ENCODE peak calls at places on chromosomes 5 and 9, in nine cellular contexts. F, I, X, O, A, P, C, L and K are unnamed samples.

GRCh38 chr9:98559568-98559967 is 149.2 kb downstream of the GABBR2 start:
- DNase-seq in F (no peak), X (no peak), I (no peak), O (no peak), C (no peak), P (no peak), L (no peak), A (no peak), K (no peak)

GRCh38 chr5:154820383-154820782 is 30.0 kb downstream of the FAXDC2 start:
- DNase-seq in L (no peak), X (no peak), P (no peak), I (no peak), C (no peak), F (no peak), A (no peak), O (no peak), K (no peak)

GRCh38 chr5:84361572-84361971 is 23.1 kb downstream of the EDIL3 start:
- DNase-seq in C (no peak), L (no peak), A (no peak), O (no peak), P (no peak), F (no peak), I (peak; percentile 10), X (no peak), K (no peak)

GRCh38 chr5:180329606-180330269 is 23.4 kb downstream of the GFPT2 start:
- DNase-seq in F (no peak), P (peak; percentile 35), I (no peak), C (no peak), X (no peak), O (no peak), A (no peak), L (no peak), K (no peak)

GRCh38 chr9:33737811-33738606 is 57.4 kb upstream of the PRSS3 start:
- DNase-seq in X (no peak), C (no peak), O (peak; percentile 59), L (no peak), A (peak; percentile 59), I (peak; percentile 65), P (no peak), F (peak; percentile 55), K (peak; percentile 58)

GRCh38 chr9:121744002-121744686 is 92.7 kb downstream of the DAB2IP start:
- DNase-seq in F (peak; percentile 56), O (no peak), X (peak; percentile 60), P (no peak), I (peak; percentile 49), A (peak; percentile 34), L (no peak), C (peak; percentile 83), K (peak; percentile 64)

GRCh38 chr9:4674783-4675182 is 4.6 kb upstream of the CDC37L1 start:
- DNase-seq in A (no peak), L (no peak), I (peak; percentile 95), F (peak; percentile 86), P (no peak), C (no peak), X (no peak), O (no peak), K (peak; percentile 95)

GRCh38 chr5:78666041-78666444 is 17.5 kb upstream of the LHFPL2 start:
- DNase-seq in X (no peak), I (peak; percentile 58), C (no peak), P (no peak), L (no peak), O (no peak), F (peak; percentile 42), A (no peak), K (peak; percentile 9)

GRCh38 chr5:5891350-5891749 is 468.9 kb downstream of the ICE1 start:
- DNase-seq in I (no peak), X (no peak), F (no peak), C (no peak), P (no peak), O (no peak), L (no peak), A (peak; percentile 0), K (no peak)

GRCh38 chr5:88836195-88836838 is 46.7 kb downstream of the MEF2C start:
- DNase-seq in I (peak; percentile 17), F (peak; percentile 18), L (no peak), P (no peak), X (no peak), A (peak; percentile 60), C (peak; percentile 74), O (no peak), K (no peak)

GRCh38 chr9:8868632-8869031 is 1069.1 kb upstream of the DMAC1 start:
- DNase-seq in L (no peak), A (peak; percentile 47), O (no peak), C (no peak), F (peak; percentile 45), P (no peak), I (no peak), X (no peak), K (no peak)

GRCh38 chr9:24832307-24832706 is 286.6 kb upstream of the IZUMO3 start:
- DNase-seq in F (no peak), A (no peak), X (no peak), P (no peak), L (no peak), C (no peak), I (no peak), O (no peak), K (no peak)

GRCh38 chr5:36367524-36367923 is 65.8 kb upstream of the RANBP3L start:
- DNase-seq in O (no peak), A (no peak), I (peak; percentile 42), X (no peak), F (peak; percentile 69), P (no peak), L (no peak), C (no peak), K (peak; percentile 17)

GRCh38 chr9:136312436-136312835 is 8.5 kb upstream of the CCDC187 start:
- DNase-seq in A (no peak), C (no peak), F (peak; percentile 23), P (no peak), L (no peak), I (peak; percentile 68), O (no peak), X (peak; percentile 54), K (no peak)

GRCh38 chr9:133359420-133360175 is 3.2 kb downstream of the SURF2 start:
- DNase-seq in C (no peak), A (no peak), L (no peak), X (no peak), I (no peak), O (no peak), P (peak; percentile 44), F (no peak), K (no peak)

GRCh38 chr9:98357921-98358535 is 102.6 kb upstream of the TBC1D2 start:
- DNase-seq in C (no peak), L (no peak), A (peak; percentile 59), P (no peak), I (peak; percentile 64), F (peak; percentile 36), X (no peak), O (no peak), K (peak; percentile 69)

GRCh38 chr5:50958852-50959457 is 292.5 kb downstream of the PARP8 start:
- DNase-seq in L (no peak), X (no peak), O (no peak), F (peak; percentile 39), I (peak; percentile 47), P (no peak), A (peak; percentile 44), C (no peak), K (peak; percentile 39)

GRCh38 chr9:121122450-121123032 is 47.8 kb downstream of the CNTRL start:
- DNase-seq in O (no peak), L (no peak), F (peak; percentile 24), X (no peak), P (no peak), C (no peak), A (no peak), I (no peak), K (no peak)

GRCh38 chr9:112360047-112360804 is 19.7 kb upstream of the HSDL2 start:
- DNase-seq in O (no peak), X (no peak), F (peak; percentile 59), P (no peak), A (no peak), C (no peak), L (no peak), I (peak; percentile 16), K (peak; percentile 41)

DNA sequence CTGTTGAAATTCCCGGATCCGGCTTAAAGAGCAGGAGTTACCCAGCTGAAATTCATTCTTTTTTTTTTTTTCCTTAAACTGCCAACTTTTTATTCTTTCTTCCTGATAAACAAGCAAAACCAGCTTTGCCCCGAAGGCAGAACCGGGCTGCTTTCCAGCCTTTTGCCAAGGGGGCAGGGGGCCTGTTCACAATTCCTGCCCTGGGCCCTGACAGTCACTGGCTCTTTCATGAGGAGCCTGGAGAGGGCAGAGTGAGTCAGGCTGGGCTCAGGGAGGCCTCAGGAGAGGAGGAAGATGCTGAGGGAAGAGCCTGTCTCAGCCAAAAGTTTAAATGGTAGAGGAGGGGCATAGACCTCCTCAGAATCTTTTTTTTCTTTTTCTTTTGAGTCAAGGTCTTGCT is 4.8 kb downstream of the GLIPR2 start:
- DNase-seq in O (no peak), F (no peak), X (no peak), P (no peak), C (no peak), L (no peak), I (peak; percentile 48), A (no peak), K (peak; percentile 55)
- TF ChIP-seq CTCF in O (peak; percentile 36), F (peak; percentile 68), X (no peak), P (peak; percentile 22), C (no peak), L (no peak), I (peak; percentile 50), A (peak; percentile 66), K (peak; percentile 71)

DNA sequence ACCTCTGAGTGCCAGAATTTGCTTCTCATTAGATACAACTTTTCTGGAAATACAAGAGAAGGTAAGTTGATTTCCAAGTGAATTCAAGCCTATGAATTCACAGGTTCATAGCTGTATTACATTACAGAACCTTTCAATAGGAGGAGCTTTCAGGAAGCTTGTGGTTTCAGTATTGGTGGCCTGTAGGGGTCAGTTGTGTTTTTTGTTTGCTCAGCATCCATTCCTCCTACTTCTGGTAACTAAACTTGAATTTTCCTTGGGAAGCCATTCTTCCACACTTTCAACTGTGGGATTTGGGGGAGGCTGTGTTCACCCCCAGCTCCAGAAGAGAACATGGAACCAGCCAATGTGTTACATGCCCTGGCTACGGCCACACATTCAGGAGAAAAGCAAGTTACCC is 5.6 kb upstream of the CYSTM1 start:
- DNase-seq in A (no peak), P (no peak), O (no peak), L (no peak), I (peak; percentile 45), X (no peak), F (no peak), C (no peak), K (no peak)
- TF ChIP-seq CTCF in A (peak; percentile 33), P (no peak), O (no peak), L (no peak), I (no peak), X (no peak), F (peak; percentile 28), C (no peak), K (peak; percentile 43)

GRCh38 chr9:76894198-76894597 is 11.7 kb downstream of the PRUNE2 start:
- DNase-seq in L (no peak), I (no peak), X (no peak), P (no peak), C (no peak), A (no peak), O (no peak), F (no peak), K (no peak)
- TF ChIP-seq CTCF in L (no peak), I (no peak), X (no peak), P (no peak), C (no peak), A (no peak), O (no peak), F (no peak), K (no peak)

GRCh38 chr9:108182950-108183381 is 672.8 kb downstream of the ACTL7B start:
- DNase-seq in A (peak; percentile 19), F (peak; percentile 60), P (no peak), L (no peak), X (no peak), C (peak; percentile 63), I (no peak), O (no peak), K (no peak)
- TF ChIP-seq CTCF in A (no peak), F (no peak), P (no peak), L (no peak), X (no peak), C (no peak), I (no peak), O (no peak), K (no peak)